ENCODE peak calls at places on chromosomes 1 and 21, in nine cellular contexts. N is HEK293T; Z is NCI-H345; L is M059J; A is CD8-positive, alpha-beta T cell; S is NCI-H1105 treated with DMSO at 0.1 percent for 48 hours; H is GM19239; V is activated CD8-positive, alpha-beta T cell treated with anti-CD3 and anti-CD28 coated beads, Interleukin-2, amount 10 ng/mL, durations not matched to agents 7 days and 5 days; P is fibroblast of lung. Y is an unnamed sample.

GRCh38 chr1:113325039-113325438 is 65.3 kb upstream of the MAGI3 start:
- DNase-seq in S (no peak), Z (no peak), P (no peak), V (no peak), H (no peak), A (no peak), N (no peak), L (peak; percentile 73), Y (no peak)

GRCh38 chr1:178055093-178055492 is 38.8 kb upstream of the RASAL2 start:
- DNase-seq in V (no peak), P (peak; percentile 6), L (peak; percentile 68), S (no peak), H (no peak), N (no peak), Z (no peak), A (no peak), Y (no peak)

GRCh38 chr1:241942738-241943137 is 14.8 kb upstream of the BECN2 start:
- DNase-seq in H (no peak), P (no peak), A (no peak), L (no peak), S (no peak), Z (no peak), N (no peak), V (no peak), Y (no peak)

GRCh38 chr1:213573648-213574009 is 414.1 kb upstream of the PROX1 start:
- DNase-seq in L (no peak), P (no peak), A (no peak), N (no peak), H (no peak), S (no peak), Z (no peak), V (no peak), Y (no peak)

GRCh38 chr1:180187626-180188025 is 33.0 kb downstream of the QSOX1 start:
- DNase-seq in L (no peak), Z (no peak), A (no peak), H (no peak), N (no peak), P (no peak), V (no peak), S (no peak), Y (no peak)

GRCh38 chr1:223201967-223202366 is 58.9 kb upstream of the TLR5 start:
- DNase-seq in V (no peak), S (no peak), P (no peak), L (no peak), N (no peak), H (no peak), A (no peak), Z (peak; percentile 62), Y (no peak)

GRCh38 chr1:240352769-240353168 is 259.2 kb downstream of the GREM2 start:
- DNase-seq in V (no peak), H (no peak), A (no peak), L (peak; percentile 13), P (no peak), N (no peak), Z (no peak), S (no peak), Y (no peak)

GRCh38 chr21:46154955-46155513 is 345 bp downstream of the FTCD start:
- DNase-seq in L (no peak), Z (no peak), A (no peak), N (no peak), V (no peak), P (no peak), S (no peak), H (no peak), Y (no peak)

GRCh38 chr1:230818881-230819280 is 49.4 kb downstream of the C1orf198 start:
- DNase-seq in H (no peak), A (no peak), Z (no peak), V (no peak), P (no peak), L (no peak), N (no peak), S (no peak), Y (no peak)

GRCh38 chr1:37958690-37959089 is 11.8 kb upstream of the INPP5B start:
- DNase-seq in S (no peak), P (peak; percentile 42), A (no peak), H (no peak), V (no peak), L (peak; percentile 82), N (no peak), Z (no peak), Y (no peak)

GRCh38 chr1:116738673-116739370 is 15.4 kb upstream of the CD2 start:
- DNase-seq in S (no peak), L (no peak), Z (no peak), P (no peak), V (peak; percentile 65), N (no peak), H (peak; percentile 50), A (no peak), Y (no peak)

GRCh38 chr1:201169203-201169602 is 14.9 kb upstream of the TMEM9 start:
- DNase-seq in S (no peak), P (no peak), H (no peak), A (no peak), N (no peak), L (no peak), Z (no peak), V (no peak), Y (no peak)

GRCh38 chr1:91843843-91844242 is 42.1 kb downstream of the TGFBR3 start:
- DNase-seq in N (no peak), H (no peak), S (no peak), A (no peak), L (no peak), V (no peak), P (no peak), Z (no peak), Y (no peak)

GRCh38 chr1:211327341-211327921 is 798 bp downstream of the TRAF5 start:
- DNase-seq in Z (peak; percentile 13), V (peak; percentile 57), H (no peak), P (peak; percentile 65), S (no peak), L (no peak), A (peak; percentile 25), N (no peak), Y (peak; percentile 83)

GRCh38 chr1:225919906-225920305 is 4.1 kb downstream of the PYCR2 start:
- DNase-seq in Z (peak; percentile 73), H (no peak), A (no peak), N (no peak), S (peak; percentile 51), L (peak; percentile 95), P (peak; percentile 86), V (no peak), Y (peak; percentile 92)

GRCh38 chr1:201709564-201710295 is 119.2 kb upstream of the IPO9 start:
- DNase-seq in H (peak; percentile 72), S (peak; percentile 42), P (peak; percentile 65), Z (peak; percentile 22), N (peak; percentile 83), A (peak; percentile 34), V (peak; percentile 70), L (peak; percentile 80), Y (peak; percentile 51)

GRCh38 chr1:61241411-61241838 is 159.1 kb downstream of the NFIA start:
- DNase-seq in Z (no peak), V (no peak), H (no peak), L (peak; percentile 2), S (peak; percentile 85), A (no peak), N (no peak), P (peak; percentile 33), Y (peak; percentile 83)

GRCh38 chr1:14826172-14826636 is 227.7 kb downstream of the KAZN start:
- DNase-seq in S (no peak), V (no peak), A (no peak), H (no peak), N (no peak), P (peak; percentile 96), Z (no peak), L (peak; percentile 82), Y (no peak)

GRCh38 chr1:43422995-43423671 is 30.6 kb downstream of the HYI start:
- DNase-seq in H (no peak), Z (no peak), N (no peak), A (no peak), P (no peak), V (no peak), L (no peak), S (no peak), Y (no peak)

GRCh38 chr21:37220433-37220980 is 46.6 kb downstream of the VPS26C start:
- DNase-seq in P (peak; percentile 64), H (no peak), S (peak; percentile 55), N (no peak), Z (peak; percentile 64), A (peak; percentile 20), V (no peak), L (peak; percentile 56), Y (no peak)

GRCh38 chr1:6743189-6744101 is 41.8 kb upstream of the CAMTA1 start:
- DNase-seq in P (peak; percentile 85), V (peak; percentile 46), A (no peak), S (no peak), N (no peak), Z (no peak), L (peak; percentile 90), H (peak; percentile 17), Y (no peak)

GRCh38 chr1:243470492-243470891 is 214.7 kb downstream of the SDCCAG8 start:
- DNase-seq in N (no peak), H (no peak), P (no peak), S (no peak), V (no peak), A (no peak), L (no peak), Z (no peak), Y (no peak)

GRCh38 chr1:50080904-50081586 is 27.7 kb upstream of the ELAVL4 start:
- DNase-seq in N (peak; percentile 20), H (no peak), P (no peak), S (peak; percentile 60), V (no peak), Z (peak; percentile 45), A (no peak), L (no peak), Y (peak; percentile 82)

GRCh38 chr1:242569867-242570266 is 45.4 kb upstream of the PLD5 start:
- DNase-seq in N (no peak), A (no peak), H (no peak), V (no peak), P (no peak), Z (no peak), S (no peak), L (no peak), Y (no peak)

GRCh38 chr1:201191723-201192477 is 1.3 kb downstream of the IGFN1 start:
- DNase-seq in P (peak; percentile 75), H (no peak), A (no peak), Z (no peak), S (no peak), V (peak; percentile 24), L (peak; percentile 91), N (no peak), Y (no peak)

GRCh38 chr1:228031276-228031995 is 24.6 kb downstream of the WNT3A start:
- DNase-seq in P (no peak), A (no peak), S (no peak), H (no peak), Z (no peak), V (no peak), L (no peak), N (no peak), Y (no peak)

GRCh38 chr1:189673223-189673622 is 804.4 kb downstream of the BRINP3 start:
- DNase-seq in P (no peak), Z (no peak), S (no peak), A (no peak), V (no peak), H (no peak), N (no peak), L (no peak), Y (no peak)

GRCh38 chr21:36710729-36711048 is 11.8 kb downstream of the SIM2 start:
- DNase-seq in A (no peak), L (no peak), N (no peak), H (no peak), P (no peak), Z (no peak), S (no peak), V (no peak), Y (no peak)

GRCh38 chr1:232891656-232892317 is 58.6 kb upstream of the NTPCR start:
- DNase-seq in P (peak; percentile 61), S (no peak), A (no peak), V (no peak), L (no peak), H (no peak), N (no peak), Z (no peak), Y (no peak)

GRCh38 chr1:242178924-242179708 is 180.2 kb upstream of the MAP1LC3C start:
- DNase-seq in S (peak; percentile 38), P (no peak), H (no peak), L (no peak), Z (no peak), V (no peak), A (no peak), N (no peak), Y (peak; percentile 63)

GRCh38 chr1:183590225-183591191 is at the start of gene NCF2:
- DNase-seq in V (peak; percentile 73), A (no peak), S (no peak), H (peak; percentile 58), Z (no peak), P (no peak), L (peak; percentile 55), N (no peak), Y (no peak)

Y was measured in NCI-H2081.